ENCODE peak calls at places on chromosomes 4 and X, in seven cellular contexts. Z is GM23338, Q is heart left ventricle, H is DND-41, T is psoas muscle, U is iPS DF 6.9, R is GM23248. A is an unnamed sample. For H3K27me3, the result is how much of the 10 kb centered on the place peaks cover.

GRCh38 chr4:10354746-10355145 is 102.5 kb downstream of the ZNF518B start:
- DNase-seq in Z (no peak), R (no peak), U (no peak), T (no peak), Q (no peak), H (no peak), A (no peak)

GRCh38 chrX:120401301-120401700 is 39.4 kb downstream of the ATP1B4 start:
- DNase-seq in R (no peak), Q (no peak), T (no peak), Z (no peak), U (no peak), H (no peak), A (no peak)

GRCh38 chrX:97639526-97639925 is 755.8 kb downstream of the RPA4 start:
- DNase-seq in U (peak), R (no peak), Z (peak), Q (no peak), T (no peak), H (peak), A (no peak)

GRCh38 chr4:27714073-27714472 is 853.4 kb downstream of the STIM2 start:
- DNase-seq in Q (no peak), Z (no peak), H (no peak), U (no peak), R (no peak), T (no peak), A (peak)

GRCh38 chr4:178577933-178578332 is 1135.7 kb upstream of the AGA start:
- DNase-seq in T (no peak), H (no peak), Q (no peak), R (no peak), Z (peak), U (no peak), A (no peak)

GRCh38 chrX:97551821-97552220 is 668.1 kb downstream of the RPA4 start:
- DNase-seq in H (no peak), U (no peak), Q (no peak), R (peak), T (no peak), Z (no peak), A (no peak)

GRCh38 chrX:12947545-12948235 is 27.2 kb upstream of the TMSB4X start:
- DNase-seq in U (no peak), Z (no peak), Q (no peak), R (no peak), H (no peak), T (no peak), A (no peak)

GRCh38 chrX:69229436-69229835 is 64.2 kb upstream of the PJA1 start:
- DNase-seq in Q (no peak), U (no peak), R (peak), Z (no peak), T (no peak), H (no peak), A (no peak)

GRCh38 chr4:61500883-61501282 is 300.8 kb downstream of the ADGRL3 start:
- DNase-seq in R (no peak), U (no peak), T (no peak), Q (no peak), Z (peak), H (no peak), A (no peak)

GRCh38 chr4:22668301-22668700 is 24.4 kb upstream of the GBA3 start:
- DNase-seq in U (no peak), T (no peak), R (peak), Q (no peak), H (no peak), Z (no peak), A (no peak)

GRCh38 chrX:13101439-13102139 is 57.2 kb upstream of the FAM9C start:
- DNase-seq in Z (no peak), U (no peak), Q (peak), T (peak), H (no peak), R (peak), A (peak)

GRCh38 chrX:66110112-66110511 is 53.9 kb upstream of the HEPH start:
- DNase-seq in R (peak), T (no peak), Q (peak), Z (peak), U (no peak), H (peak), A (no peak)

GRCh38 chr4:111449657-111450056 is 695.6 kb upstream of the FAM241A start:
- DNase-seq in U (no peak), T (no peak), Z (no peak), Q (no peak), H (no peak), R (no peak), A (no peak)

GRCh38 chr4:10093273-10093621 is 23.4 kb downstream of the WDR1 start:
- DNase-seq in T (no peak), Q (no peak), R (no peak), H (no peak), U (no peak), Z (no peak), A (no peak)

GRCh38 chrX:31508338-31508737 is 436.5 kb upstream of the FTHL17 start:
- DNase-seq in H (no peak), Q (no peak), U (no peak), Z (peak), R (peak), T (no peak), A (no peak)

GRCh38 chr4:2343476-2343875 is 75.0 kb downstream of the ZFYVE28 start:
- DNase-seq in T (no peak), R (no peak), Z (no peak), H (peak), Q (no peak), U (no peak), A (no peak)

GRCh38 chr4:100985576-100985975 is 361.8 kb downstream of the PPP3CA start:
- DNase-seq in U (no peak), T (no peak), Z (no peak), R (no peak), H (no peak), Q (no peak), A (no peak)

GRCh38 chr4:153611679-153612078 is 72.4 kb upstream of the TLR2 start:
- DNase-seq in T (no peak), U (no peak), H (no peak), R (peak), Z (no peak), Q (no peak), A (no peak)

GRCh38 chrX:48975041-48975440 is 3.4 kb upstream of the KCND1 start:
- DNase-seq in R (no peak), H (no peak), T (no peak), Z (no peak), U (no peak), Q (no peak), A (no peak)

GRCh38 chr4:151600432-151600831 is 160.4 kb downstream of the GATB start:
- DNase-seq in R (peak), Z (no peak), Q (no peak), U (no peak), H (no peak), T (no peak), A (no peak)

GRCh38 chrX:17944833-17945497 is 83.9 kb upstream of the RAI2 start:
- DNase-seq in H (peak), Z (peak), R (peak), U (no peak), Q (no peak), T (no peak), A (no peak)

GRCh38 chr4:99664703-99665102 is 7.1 kb upstream of the C4orf54 start:
- DNase-seq in T (no peak), R (no peak), U (no peak), Z (no peak), H (no peak), Q (no peak), A (no peak)

GRCh38 chrX:21873063-21873785 is 17.4 kb downstream of the YY2 start:
- DNase-seq in H (no peak), Z (no peak), U (no peak), R (peak), Q (no peak), T (no peak), A (no peak)

GRCh38 chr4:168880087-168880675 is 129.9 kb downstream of the CBR4 start:
- DNase-seq in Q (no peak), U (no peak), H (no peak), T (no peak), Z (no peak), R (peak), A (no peak)

GRCh38 chrX:119784747-119785446 is 6.5 kb downstream of the RPL39 start:
- DNase-seq in H (peak), T (no peak), Z (peak), U (no peak), R (peak), Q (no peak), A (no peak)

GRCh38 chr4:3598695-3599227 is 66.5 kb upstream of the LRPAP1 start:
- DNase-seq in R (no peak), Q (no peak), Z (no peak), U (no peak), H (no peak), T (no peak), A (no peak)

GRCh38 chr4:94934864-94935263 is 177.1 kb downstream of the BMPR1B start:
- DNase-seq in H (no peak), T (no peak), Z (no peak), R (no peak), U (no peak), Q (no peak), A (no peak)

GRCh38 chr4:96052827-96053226 is 212.9 kb downstream of the PDHA2 start:
- DNase-seq in U (no peak), Z (no peak), R (no peak), Q (no peak), H (no peak), T (no peak), A (no peak)

GRCh38 chr4:184019084-184019483 is 114.0 kb downstream of the STOX2 start:
- DNase-seq in Q (no peak), T (no peak), U (no peak), Z (no peak), H (no peak), R (no peak), A (no peak)

GRCh38 chr4:156553659-156554058 is 417.9 kb downstream of the PDGFC start:
- DNase-seq in U (no peak), Z (no peak), H (no peak), Q (no peak), R (no peak), T (no peak), A (no peak)

GRCh38 chrX:427812-428725 is 41.4 kb upstream of the PPP2R3B start:
- DNase-seq in Z (peak), H (no peak), Q (no peak), U (no peak), R (peak), T (peak), A (no peak)

GRCh38 chr4:151584101-151584500 is 175.1 kb downstream of the FHIP1A start:
- DNase-seq in T (no peak), U (no peak), Z (no peak), H (no peak), R (no peak), Q (no peak), A (no peak)

GRCh38 chrX:24426340-24426913 is 38.7 kb upstream of the PDK3 start:
- DNase-seq in R (peak), H (no peak), U (no peak), Q (no peak), T (no peak), Z (peak), A (peak)

GRCh38 chr4:1792832-1793495 is at the start of gene FGFR3:
- DNase-seq in Q (peak), T (no peak), R (peak), H (peak), Z (peak), U (no peak), A (no peak)

GRCh38 chr4:20299515-20299914 is 47.8 kb downstream of the SLIT2 start:
- DNase-seq in Q (no peak), T (no peak), Z (peak), U (no peak), R (peak), H (no peak), A (no peak)

GRCh38 chrX:148380614-148381561 is 119.5 kb upstream of the AFF2 start:
- DNase-seq in T (no peak), R (peak), Q (no peak), U (no peak), H (peak), Z (no peak), A (no peak)

GRCh38 chr4:109111031-109111430 is 191.4 kb downstream of the COL25A1 start:
- DNase-seq in U (no peak), T (no peak), Q (no peak), H (no peak), R (no peak), Z (no peak), A (no peak)
- H3K27me3 ChIP-seq in U (under half), T (under half), Q (under half), H (under half), R (under half), Z (under half), A (under half)

DNA sequence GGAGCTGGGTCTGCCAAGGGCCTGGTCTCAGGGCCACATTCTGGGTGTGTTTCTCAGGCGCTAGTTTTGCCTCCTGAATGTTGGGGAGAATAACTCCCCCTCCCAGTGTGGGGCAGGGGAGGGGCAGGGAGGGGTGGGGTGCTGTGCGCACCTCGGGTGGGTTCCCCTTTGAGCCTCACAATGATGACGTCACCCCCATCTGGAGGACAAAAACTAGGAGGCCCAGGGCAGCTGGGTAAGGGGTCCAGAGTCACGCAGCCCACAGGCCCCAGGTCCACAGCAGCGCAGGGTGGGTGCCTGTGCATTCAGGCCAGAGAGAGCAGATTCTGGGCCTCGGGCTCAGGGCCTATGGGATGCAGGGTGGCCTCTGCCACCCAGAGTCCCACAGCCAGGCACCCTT is 23.7 kb upstream of the HMX1 start:
- DNase-seq in U (no peak), Z (no peak), R (no peak), T (no peak), H (no peak), Q (no peak), A (no peak)
- H3K27me3 ChIP-seq in U (half or more), Z (half or more), R (half or more), T (under half), H (under half), Q (half or more), A (half or more)

DNA sequence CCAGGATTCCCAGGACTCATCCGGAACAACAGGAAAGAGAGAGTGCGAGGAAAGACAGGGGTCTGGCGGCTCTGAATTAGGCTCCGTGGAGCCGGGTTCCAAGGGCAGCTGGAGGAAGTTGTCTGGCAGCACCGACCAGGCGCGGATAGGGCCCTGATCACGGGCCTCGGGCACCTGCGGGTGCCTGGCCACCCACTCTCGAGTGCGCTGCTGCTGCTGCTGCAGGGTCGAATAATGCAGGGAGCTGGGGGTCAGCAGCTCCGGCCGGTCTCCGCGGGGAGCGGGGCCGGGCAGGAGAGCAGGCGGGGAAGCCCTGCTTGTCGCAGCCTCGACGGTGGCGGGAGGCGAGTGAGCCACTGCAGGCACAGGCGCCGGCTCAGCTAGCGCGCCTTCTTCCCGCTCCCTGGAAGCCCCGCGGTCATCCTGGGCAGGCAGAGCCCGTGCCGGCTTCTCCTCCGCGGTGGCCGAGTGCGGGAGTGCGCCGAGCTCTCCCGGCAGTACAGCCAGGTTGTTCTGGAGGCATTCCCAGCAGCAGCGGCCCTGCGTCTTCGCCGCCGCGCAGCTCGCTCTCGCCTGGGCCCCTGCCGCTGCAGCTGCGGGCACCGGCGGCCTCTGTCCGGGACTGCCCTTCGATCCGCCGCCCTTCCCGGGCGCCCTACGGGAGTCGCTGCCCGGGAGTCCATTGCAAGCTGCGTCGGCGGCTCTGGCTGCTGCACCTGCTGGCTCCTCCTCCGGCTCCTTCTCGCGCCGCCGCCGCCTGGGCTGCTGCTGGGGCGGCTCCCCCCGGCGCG is 1.0 kb downstream of the SOWAHB start:
- DNase-seq in R (peak), H (no peak), Z (peak), U (no peak), T (no peak), Q (peak), A (no peak)
- H3K27me3 ChIP-seq in R (under half), H (under half), Z (half or more), U (under half), T (under half), Q (under half), A (under half)

GRCh38 chrX:110008001-110008635 is 5.2 kb downstream of the TMEM164 start:
- DNase-seq in H (no peak), Q (no peak), U (no peak), Z (no peak), T (no peak), R (no peak), A (no peak)

GRCh38 chrX:110004210-110004609 is 1.3 kb downstream of the TMEM164 start:
- DNase-seq in Q (peak), H (no peak), T (peak), U (no peak), Z (no peak), R (no peak), A (no peak)

GRCh38 chrX:110004970-110005369 is 2.1 kb downstream of the TMEM164 start:
- DNase-seq in U (no peak), Z (no peak), Q (no peak), R (no peak), T (no peak), H (no peak), A (no peak)

GRCh38 chrX:110006826-110007375 is 4.0 kb downstream of the TMEM164 start:
- DNase-seq in T (no peak), R (peak), H (no peak), Z (no peak), Q (no peak), U (no peak), A (no peak)

GRCh38 chrX:110006161-110006560 is 3.2 kb downstream of the TMEM164 start:
- DNase-seq in Z (no peak), T (no peak), R (no peak), Q (no peak), H (no peak), U (no peak), A (no peak)
- H3K27me3 ChIP-seq in Z (under half), T (under half), R (under half), Q (under half), H (under half), U (under half), A (under half)

GRCh38 chrX:9785944-9786741 is at the start of gene SHROOM2:
- DNase-seq in T (no peak), Z (peak), R (peak), H (no peak), Q (no peak), U (no peak), A (no peak)

GRCh38 chrX:9790866-9791265 is 4.6 kb downstream of the SHROOM2 start:
- DNase-seq in R (no peak), H (no peak), Q (no peak), U (no peak), Z (no peak), T (no peak), A (no peak)

GRCh38 chrX:9786839-9787635 is 808 bp downstream of the SHROOM2 start:
- DNase-seq in R (no peak), U (no peak), T (no peak), H (no peak), Q (no peak), Z (peak), A (no peak)

GRCh38 chrX:9788908-9789307 is 2.7 kb downstream of the SHROOM2 start:
- DNase-seq in U (no peak), R (peak), Z (peak), H (no peak), T (no peak), Q (no peak), A (no peak)

GRCh38 chrX:9789555-9789954 is 3.3 kb downstream of the SHROOM2 start:
- DNase-seq in R (no peak), H (no peak), U (no peak), Q (no peak), Z (peak), T (no peak), A (no peak)
- H3K27me3 ChIP-seq in R (under half), H (under half), U (under half), Q (under half), Z (under half), T (under half), A (under half)

DNA sequence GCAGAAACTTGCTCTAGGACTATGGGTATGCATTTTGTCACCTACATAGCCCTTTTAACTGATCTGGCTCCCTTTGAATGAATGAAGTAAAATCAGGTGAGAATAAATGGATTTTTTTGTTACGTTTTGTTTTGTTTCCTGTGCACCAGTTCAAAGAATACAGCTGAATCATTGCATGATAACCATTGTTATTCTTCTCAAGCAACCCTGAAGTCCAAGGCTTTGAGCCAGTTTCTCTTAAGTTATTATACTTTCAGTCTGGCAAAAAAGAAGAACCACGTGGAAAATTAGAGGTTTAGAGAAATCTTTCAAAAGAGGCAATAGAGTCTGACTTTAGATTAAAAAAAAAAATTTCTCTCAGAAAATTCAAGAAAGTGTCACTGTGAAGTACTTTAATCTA is 398.6 kb upstream of the TECRL start:
- DNase-seq in R (no peak), H (no peak), Z (no peak), U (no peak), T (no peak), Q (no peak), A (no peak)
- H3K27me3 ChIP-seq in R (under half), H (under half), Z (under half), U (under half), T (under half), Q (under half), A (under half)

GRCh38 chrX:107743995-107744394 is 31.6 kb downstream of the TSC22D3 start:
- DNase-seq in R (no peak), Z (no peak), Q (no peak), U (no peak), T (no peak), H (no peak), A (no peak)
- H3K27me3 ChIP-seq in R (under half), Z (under half), Q (under half), U (under half), T (under half), H (under half), A (under half)

GRCh38 chrX:139825618-139826017 is 107.2 kb downstream of the ATP11C start:
- DNase-seq in H (no peak), U (no peak), R (no peak), Q (no peak), Z (no peak), T (no peak), A (no peak)

GRCh38 chrX:139831017-139831416 is 101.8 kb downstream of the ATP11C start:
- DNase-seq in R (peak), H (no peak), Z (no peak), U (no peak), T (no peak), Q (no peak), A (no peak)

GRCh38 chrX:139826065-139827044 is 106.5 kb downstream of the ATP11C start:
- DNase-seq in Z (no peak), R (peak), U (no peak), Q (no peak), T (no peak), H (no peak), A (no peak)

GRCh38 chrX:139828830-139829229 is 104.0 kb downstream of the ATP11C start:
- DNase-seq in Q (no peak), U (no peak), Z (no peak), R (no peak), H (no peak), T (no peak), A (no peak)

GRCh38 chrX:139828037-139828436 is 104.8 kb downstream of the ATP11C start:
- DNase-seq in T (no peak), Q (no peak), Z (no peak), R (peak), U (no peak), H (no peak), A (no peak)
- H3K27me3 ChIP-seq in T (under half), Q (under half), Z (under half), R (under half), U (under half), H (under half), A (under half)

A was measured in RWPE2.